ENCODE peak calls at places on chromosomes 7 and 10, in ten cellular contexts. One of them, this sample, is unnamed.
A peak's percentile ranks its signal among the peaks of the same experiment; 100 is the strongest.

GRCh38 chr10:61634711-61635110 is 28.0 kb upstream of the CABCOCO1 start:
- DNase-seq in NB4: no peak
- DNase-seq in cardiac muscle cell: no peak
- DNase-seq in CD8-positive, alpha-beta memory T cell: no peak
- DNase-seq in adipocyte: peak; percentile 64
- DNase-seq in HFF-Myc: no peak
- DNase-seq in AG04450: no peak
- DNase-seq in tibial nerve: no peak
- DNase-seq in brain microvascular endothelial cell: no peak
- DNase-seq in fibroblast of the aortic adventitia: peak; percentile 66
- DNase-seq in this sample: no peak

GRCh38 chr10:124194199-124194824 is 100.9 kb upstream of the CHST15 start:
- DNase-seq in NB4: no peak
- DNase-seq in cardiac muscle cell: no peak
- DNase-seq in CD8-positive, alpha-beta memory T cell: no peak
- DNase-seq in adipocyte: no peak
- DNase-seq in HFF-Myc: no peak
- DNase-seq in AG04450: no peak
- DNase-seq in tibial nerve: no peak
- DNase-seq in brain microvascular endothelial cell: no peak
- DNase-seq in fibroblast of the aortic adventitia: no peak
- DNase-seq in this sample: no peak

GRCh38 chr10:5461914-5462840 is 37.2 kb downstream of the CALML5 start:
- DNase-seq in NB4: peak; percentile 61
- DNase-seq in cardiac muscle cell: no peak
- DNase-seq in CD8-positive, alpha-beta memory T cell: no peak
- DNase-seq in adipocyte: peak; percentile 62
- DNase-seq in HFF-Myc: no peak
- DNase-seq in AG04450: no peak
- DNase-seq in tibial nerve: no peak
- DNase-seq in brain microvascular endothelial cell: peak; percentile 48
- DNase-seq in fibroblast of the aortic adventitia: peak; percentile 40
- DNase-seq in this sample: no peak

GRCh38 chr7:98553666-98554065 is 63.4 kb upstream of the NPTX2 start:
- DNase-seq in NB4: no peak
- DNase-seq in cardiac muscle cell: no peak
- DNase-seq in CD8-positive, alpha-beta memory T cell: no peak
- DNase-seq in adipocyte: no peak
- DNase-seq in HFF-Myc: no peak
- DNase-seq in AG04450: no peak
- DNase-seq in tibial nerve: no peak
- DNase-seq in brain microvascular endothelial cell: no peak
- DNase-seq in fibroblast of the aortic adventitia: no peak
- DNase-seq in this sample: peak; percentile 33

GRCh38 chr10:125006921-125007391 is 65.0 kb downstream of the ZRANB1 start:
- DNase-seq in NB4: no peak
- DNase-seq in cardiac muscle cell: no peak
- DNase-seq in CD8-positive, alpha-beta memory T cell: no peak
- DNase-seq in adipocyte: peak; percentile 96
- DNase-seq in HFF-Myc: peak; percentile 97
- DNase-seq in AG04450: no peak
- DNase-seq in tibial nerve: no peak
- DNase-seq in brain microvascular endothelial cell: no peak
- DNase-seq in fibroblast of the aortic adventitia: no peak
- DNase-seq in this sample: no peak

GRCh38 chr10:116147162-116147906 is 125.7 kb downstream of the GFRA1 start:
- DNase-seq in NB4: no peak
- DNase-seq in cardiac muscle cell: peak; percentile 11
- DNase-seq in CD8-positive, alpha-beta memory T cell: no peak
- DNase-seq in adipocyte: no peak
- DNase-seq in HFF-Myc: no peak
- DNase-seq in AG04450: no peak
- DNase-seq in tibial nerve: no peak
- DNase-seq in brain microvascular endothelial cell: no peak
- DNase-seq in fibroblast of the aortic adventitia: no peak
- DNase-seq in this sample: no peak

GRCh38 chr10:112622786-112623185 is 175.8 kb downstream of the VTI1A start:
- DNase-seq in NB4: no peak
- DNase-seq in cardiac muscle cell: no peak
- DNase-seq in CD8-positive, alpha-beta memory T cell: no peak
- DNase-seq in adipocyte: peak; percentile 63
- DNase-seq in HFF-Myc: no peak
- DNase-seq in AG04450: no peak
- DNase-seq in tibial nerve: no peak
- DNase-seq in brain microvascular endothelial cell: no peak
- DNase-seq in fibroblast of the aortic adventitia: peak; percentile 63
- DNase-seq in this sample: no peak

GRCh38 chr7:126838194-126838593 is 414.5 kb downstream of the GRM8 start:
- DNase-seq in NB4: no peak
- DNase-seq in cardiac muscle cell: no peak
- DNase-seq in CD8-positive, alpha-beta memory T cell: no peak
- DNase-seq in adipocyte: no peak
- DNase-seq in HFF-Myc: no peak
- DNase-seq in AG04450: no peak
- DNase-seq in tibial nerve: no peak
- DNase-seq in brain microvascular endothelial cell: no peak
- DNase-seq in fibroblast of the aortic adventitia: no peak
- DNase-seq in this sample: no peak

GRCh38 chr10:123043409-123043925 is 34.7 kb downstream of the ACADSB start:
- DNase-seq in NB4: peak; percentile 77
- DNase-seq in cardiac muscle cell: peak; percentile 76
- DNase-seq in CD8-positive, alpha-beta memory T cell: peak; percentile 11
- DNase-seq in adipocyte: peak; percentile 72
- DNase-seq in HFF-Myc: peak; percentile 51
- DNase-seq in AG04450: peak; percentile 23
- DNase-seq in tibial nerve: no peak
- DNase-seq in brain microvascular endothelial cell: peak; percentile 62
- DNase-seq in fibroblast of the aortic adventitia: peak; percentile 64
- DNase-seq in this sample: peak; percentile 63

GRCh38 chr7:50347693-50348092 is 43.2 kb downstream of the IKZF1 start:
- DNase-seq in NB4: no peak
- DNase-seq in cardiac muscle cell: no peak
- DNase-seq in CD8-positive, alpha-beta memory T cell: peak; percentile 47
- DNase-seq in adipocyte: no peak
- DNase-seq in HFF-Myc: no peak
- DNase-seq in AG04450: no peak
- DNase-seq in tibial nerve: no peak
- DNase-seq in brain microvascular endothelial cell: no peak
- DNase-seq in fibroblast of the aortic adventitia: no peak
- DNase-seq in this sample: no peak

GRCh38 chr10:69959911-69960310 is 92.7 kb upstream of the MACROH2A2 start:
- DNase-seq in NB4: peak; percentile 82
- DNase-seq in cardiac muscle cell: no peak
- DNase-seq in CD8-positive, alpha-beta memory T cell: no peak
- DNase-seq in adipocyte: no peak
- DNase-seq in HFF-Myc: no peak
- DNase-seq in AG04450: no peak
- DNase-seq in tibial nerve: no peak
- DNase-seq in brain microvascular endothelial cell: no peak
- DNase-seq in fibroblast of the aortic adventitia: no peak
- DNase-seq in this sample: no peak

GRCh38 chr10:76560338-76560737 is 1077.3 kb downstream of the KCNMA1 start:
- DNase-seq in NB4: no peak
- DNase-seq in cardiac muscle cell: no peak
- DNase-seq in CD8-positive, alpha-beta memory T cell: no peak
- DNase-seq in adipocyte: no peak
- DNase-seq in HFF-Myc: no peak
- DNase-seq in AG04450: no peak
- DNase-seq in tibial nerve: no peak
- DNase-seq in brain microvascular endothelial cell: no peak
- DNase-seq in fibroblast of the aortic adventitia: no peak
- DNase-seq in this sample: no peak

GRCh38 chr10:6722616-6723004 is 142.5 kb upstream of the PRKCQ start:
- DNase-seq in NB4: no peak
- DNase-seq in cardiac muscle cell: no peak
- DNase-seq in CD8-positive, alpha-beta memory T cell: no peak
- DNase-seq in adipocyte: no peak
- DNase-seq in HFF-Myc: no peak
- DNase-seq in AG04450: no peak
- DNase-seq in tibial nerve: no peak
- DNase-seq in brain microvascular endothelial cell: peak; percentile 32
- DNase-seq in fibroblast of the aortic adventitia: peak; percentile 57
- DNase-seq in this sample: no peak

GRCh38 chr7:11709240-11709639 is 122.8 kb downstream of the THSD7A start:
- DNase-seq in NB4: no peak
- DNase-seq in cardiac muscle cell: no peak
- DNase-seq in CD8-positive, alpha-beta memory T cell: no peak
- DNase-seq in adipocyte: no peak
- DNase-seq in HFF-Myc: no peak
- DNase-seq in AG04450: no peak
- DNase-seq in tibial nerve: no peak
- DNase-seq in brain microvascular endothelial cell: no peak
- DNase-seq in fibroblast of the aortic adventitia: no peak
- DNase-seq in this sample: no peak

DNA sequence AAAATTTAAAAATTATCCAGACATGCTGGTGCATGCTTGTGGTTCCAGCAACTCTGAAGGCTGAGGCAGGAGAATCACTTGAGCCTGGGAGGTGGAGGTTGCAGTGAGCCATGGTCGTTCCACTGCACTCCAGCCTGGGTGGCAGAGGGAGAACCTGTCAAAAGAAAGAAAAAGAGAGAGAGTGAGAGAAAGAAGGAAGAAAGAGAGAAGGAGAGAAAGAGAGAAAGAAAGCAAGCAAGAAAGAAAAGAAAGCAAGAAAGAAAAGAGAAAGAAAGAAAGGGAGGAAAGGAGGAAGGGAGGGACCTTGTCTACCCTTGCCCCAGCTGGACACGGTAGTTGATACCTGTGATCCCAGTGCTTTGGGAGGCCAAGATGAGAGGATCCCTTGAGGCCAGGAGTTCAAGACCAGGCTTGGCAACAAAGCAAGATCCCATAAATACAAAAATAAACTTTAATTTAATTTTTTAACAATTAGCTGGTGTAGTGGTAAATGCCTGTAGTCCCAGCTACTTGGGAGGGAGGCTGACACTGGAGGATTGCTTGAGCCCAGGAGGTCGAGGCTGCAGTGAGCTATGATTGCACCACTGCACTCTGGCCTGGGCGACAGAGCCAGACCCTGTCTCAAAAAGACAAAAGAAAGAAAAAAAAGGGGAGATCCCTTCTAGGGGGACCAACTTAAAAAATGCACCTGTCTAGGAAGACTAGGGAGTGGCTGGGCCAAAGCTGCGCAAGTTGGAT is 9.2 kb downstream of the NYAP1 start:
- DNase-seq in NB4: no peak
- DNase-seq in cardiac muscle cell: no peak
- DNase-seq in CD8-positive, alpha-beta memory T cell: no peak
- DNase-seq in adipocyte: no peak
- DNase-seq in HFF-Myc: no peak
- DNase-seq in AG04450: no peak
- DNase-seq in tibial nerve: no peak
- DNase-seq in brain microvascular endothelial cell: no peak
- DNase-seq in fibroblast of the aortic adventitia: no peak
- DNase-seq in this sample: no peak
- H3K4me3 ChIP-seq in NB4: no peak overlapping the region
- H3K4me3 ChIP-seq in cardiac muscle cell: no peak overlapping the region
- H3K4me3 ChIP-seq in CD8-positive, alpha-beta memory T cell: peak overlapping the region; percentile 32
- H3K4me3 ChIP-seq in adipocyte: peak overlapping the region; percentile 52
- H3K4me3 ChIP-seq in HFF-Myc: no peak overlapping the region
- H3K4me3 ChIP-seq in AG04450: peak overlapping the region; percentile 29
- H3K4me3 ChIP-seq in tibial nerve: no peak overlapping the region
- H3K4me3 ChIP-seq in brain microvascular endothelial cell: peak overlapping the region; percentile 45
- H3K4me3 ChIP-seq in fibroblast of the aortic adventitia: no peak overlapping the region
- H3K4me3 ChIP-seq in this sample: peak overlapping the region; percentile 25

GRCh38 chr7:55877308-55877707 is 9.9 kb upstream of the ZNF713 start:
- DNase-seq in NB4: no peak
- DNase-seq in cardiac muscle cell: no peak
- DNase-seq in CD8-positive, alpha-beta memory T cell: no peak
- DNase-seq in adipocyte: no peak
- DNase-seq in HFF-Myc: no peak
- DNase-seq in AG04450: no peak
- DNase-seq in tibial nerve: no peak
- DNase-seq in brain microvascular endothelial cell: no peak
- DNase-seq in fibroblast of the aortic adventitia: no peak
- DNase-seq in this sample: no peak
- H3K4me3 ChIP-seq in NB4: no peak overlapping the region
- H3K4me3 ChIP-seq in cardiac muscle cell: no peak overlapping the region
- H3K4me3 ChIP-seq in CD8-positive, alpha-beta memory T cell: no peak overlapping the region
- H3K4me3 ChIP-seq in adipocyte: no peak overlapping the region
- H3K4me3 ChIP-seq in HFF-Myc: no peak overlapping the region
- H3K4me3 ChIP-seq in AG04450: no peak overlapping the region
- H3K4me3 ChIP-seq in tibial nerve: no peak overlapping the region
- H3K4me3 ChIP-seq in brain microvascular endothelial cell: no peak overlapping the region
- H3K4me3 ChIP-seq in fibroblast of the aortic adventitia: no peak overlapping the region
- H3K4me3 ChIP-seq in this sample: no peak overlapping the region

DNA sequence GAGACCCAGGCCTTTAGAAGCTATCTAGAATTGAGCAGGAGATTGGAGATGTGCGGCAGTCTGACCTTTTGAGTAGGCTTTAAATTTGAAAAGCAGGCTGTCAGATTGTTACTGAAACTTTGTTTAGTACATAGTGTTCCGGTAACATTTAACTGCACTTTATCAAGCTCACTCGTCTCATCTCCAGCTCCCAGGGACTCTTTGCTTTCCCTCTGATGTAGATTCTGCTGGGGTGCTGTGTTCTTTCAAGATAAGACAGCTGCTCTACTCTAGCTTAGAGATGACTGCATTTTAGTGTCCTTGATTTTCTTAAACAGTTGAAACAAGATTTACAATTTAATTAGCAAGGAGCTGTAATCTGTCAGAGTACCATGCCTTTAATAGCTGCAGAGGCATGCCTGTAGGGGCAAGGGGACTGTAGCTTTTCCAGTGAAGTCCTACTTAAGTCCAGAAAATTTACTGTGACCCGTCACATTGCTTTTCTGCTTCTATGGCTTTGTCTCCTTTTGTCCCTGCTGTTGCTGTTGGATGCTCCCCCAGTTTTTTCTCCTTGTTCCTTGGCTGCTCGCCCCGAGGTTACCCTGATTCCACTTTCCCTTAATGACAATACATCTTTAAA is 56.4 kb upstream of the MTPN start:
- DNase-seq in NB4: no peak
- DNase-seq in cardiac muscle cell: peak; percentile 80
- DNase-seq in CD8-positive, alpha-beta memory T cell: no peak
- DNase-seq in adipocyte: no peak
- DNase-seq in HFF-Myc: no peak
- DNase-seq in AG04450: no peak
- DNase-seq in tibial nerve: no peak
- DNase-seq in brain microvascular endothelial cell: no peak
- DNase-seq in fibroblast of the aortic adventitia: no peak
- DNase-seq in this sample: peak; percentile 41
- H3K4me3 ChIP-seq in NB4: no peak overlapping the region
- H3K4me3 ChIP-seq in cardiac muscle cell: no peak overlapping the region
- H3K4me3 ChIP-seq in CD8-positive, alpha-beta memory T cell: no peak overlapping the region
- H3K4me3 ChIP-seq in adipocyte: no peak overlapping the region
- H3K4me3 ChIP-seq in HFF-Myc: no peak overlapping the region
- H3K4me3 ChIP-seq in AG04450: no peak overlapping the region
- H3K4me3 ChIP-seq in tibial nerve: no peak overlapping the region
- H3K4me3 ChIP-seq in brain microvascular endothelial cell: no peak overlapping the region
- H3K4me3 ChIP-seq in fibroblast of the aortic adventitia: no peak overlapping the region
- H3K4me3 ChIP-seq in this sample: no peak overlapping the region

DNA sequence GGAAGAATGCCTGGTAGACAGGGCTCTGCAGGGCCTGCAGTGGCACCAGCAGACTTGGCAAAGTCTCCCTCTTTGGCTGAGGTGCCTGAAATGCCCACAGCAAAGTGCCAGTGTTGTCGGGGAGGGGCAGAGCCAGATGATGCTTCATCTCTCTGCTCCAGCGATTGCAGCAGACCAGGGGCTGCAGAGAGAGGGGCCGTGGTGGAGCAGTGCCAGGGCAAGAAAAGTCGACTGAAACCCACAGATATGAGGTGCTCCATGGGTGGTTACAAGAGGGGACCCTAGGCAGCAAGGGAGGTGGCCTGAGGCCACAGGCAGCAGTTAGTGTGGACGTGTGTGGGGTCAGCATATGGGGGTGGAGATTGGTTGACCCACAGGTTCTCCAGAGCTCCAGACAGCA is 123.5 kb upstream of the SHH start:
- DNase-seq in NB4: no peak
- DNase-seq in cardiac muscle cell: no peak
- DNase-seq in CD8-positive, alpha-beta memory T cell: no peak
- DNase-seq in adipocyte: no peak
- DNase-seq in HFF-Myc: no peak
- DNase-seq in AG04450: no peak
- DNase-seq in tibial nerve: no peak
- DNase-seq in brain microvascular endothelial cell: no peak
- DNase-seq in fibroblast of the aortic adventitia: no peak
- DNase-seq in this sample: no peak
- H3K4me3 ChIP-seq in NB4: no peak overlapping the region
- H3K4me3 ChIP-seq in cardiac muscle cell: no peak overlapping the region
- H3K4me3 ChIP-seq in CD8-positive, alpha-beta memory T cell: no peak overlapping the region
- H3K4me3 ChIP-seq in adipocyte: no peak overlapping the region
- H3K4me3 ChIP-seq in HFF-Myc: no peak overlapping the region
- H3K4me3 ChIP-seq in AG04450: no peak overlapping the region
- H3K4me3 ChIP-seq in tibial nerve: no peak overlapping the region
- H3K4me3 ChIP-seq in brain microvascular endothelial cell: no peak overlapping the region
- H3K4me3 ChIP-seq in fibroblast of the aortic adventitia: no peak overlapping the region
- H3K4me3 ChIP-seq in this sample: no peak overlapping the region

This sample was measured in WERI-Rb-1.